ENCODE peak calls at places on chromosome 22, in eight cellular contexts. N is EH; M is cardiac muscle cell; Z is effector CD4-positive, alpha-beta T cell; T is ACHN; K is psoas muscle; O is Right ventricle myocardium superior; G is stimulated activated CD4-positive, alpha-beta T cell treated with anti-CD3 and anti-CD28 coated beads, Interleukin-2, amount 100 ng/mL, for 24 hours. F is an unnamed sample.

GRCh38 chr22:19837915-19838314 is 16.8 kb downstream of the GNB1L start:
- DNase-seq in N (no peak), K (no peak), G (no peak), T (no peak), Z (no peak), M (no peak), O (no peak), F (no peak)

GRCh38 chr22:42340695-42341383 is 70.4 kb upstream of the TCF20 start:
- DNase-seq in G (no peak), Z (no peak), K (no peak), N (no peak), T (no peak), O (no peak), M (peak), F (peak)

GRCh38 chr22:23053912-23054530 is 16.3 kb upstream of the GNAZ start:
- DNase-seq in N (no peak), M (no peak), T (no peak), K (peak), G (no peak), O (no peak), Z (no peak), F (no peak)

GRCh38 chr22:37198290-37199102 is 10.4 kb upstream of the C1QTNF6 start:
- DNase-seq in K (peak), N (peak), M (peak), Z (peak), T (peak), O (peak), G (peak), F (peak)

GRCh38 chr22:26669060-26669481 is 11.7 kb downstream of the MIAT start:
- DNase-seq in N (peak), Z (no peak), O (no peak), G (no peak), T (peak), M (peak), K (no peak), F (no peak)

GRCh38 chr22:46735747-46736608 is 2.1 kb downstream of the CERK start:
- DNase-seq in O (peak), G (no peak), M (no peak), N (peak), K (peak), T (no peak), Z (no peak), F (no peak)

GRCh38 chr22:19997561-19998231 is 18.9 kb downstream of the ARVCF start:
- DNase-seq in K (peak), G (no peak), T (no peak), Z (no peak), M (no peak), O (peak), N (no peak), F (no peak)

GRCh38 chr22:27541831-27542230 is 259.7 kb downstream of the MN1 start:
- DNase-seq in O (no peak), M (no peak), Z (no peak), T (no peak), N (no peak), G (no peak), K (no peak), F (no peak)

GRCh38 chr22:49783036-49783746 is 44.5 kb downstream of the BRD1 start:
- DNase-seq in O (no peak), Z (no peak), N (no peak), G (no peak), M (no peak), K (peak), T (no peak), F (no peak)

GRCh38 chr22:30615543-30615954 is 8.6 kb downstream of the TCN2 start:
- DNase-seq in K (no peak), Z (no peak), G (no peak), M (no peak), O (no peak), N (no peak), T (no peak), F (no peak)

GRCh38 chr22:35258144-35258988 is 1.1 kb downstream of the HMGXB4 start:
- DNase-seq in Z (no peak), N (peak), M (peak), T (no peak), O (no peak), K (no peak), G (no peak), F (no peak)

GRCh38 chr22:24006207-24006913 is 1.1 kb upstream of the GSTT4 start:
- DNase-seq in N (no peak), K (peak), T (no peak), Z (no peak), O (no peak), M (no peak), G (no peak), F (no peak)

GRCh38 chr22:44406581-44407403 is 91.2 kb downstream of the RTL6 start:
- DNase-seq in K (peak), M (no peak), N (peak), G (no peak), T (no peak), Z (no peak), O (no peak), F (no peak)

GRCh38 chr22:24482586-24482985 is 12.5 kb upstream of the UPB1 start:
- DNase-seq in O (no peak), K (no peak), M (no peak), Z (no peak), N (peak), G (no peak), T (peak), F (no peak)

GRCh38 chr22:37559901-37560681 is at the start of gene CDC42EP1:
- DNase-seq in O (peak), G (no peak), K (peak), M (peak), Z (no peak), N (peak), T (peak), F (no peak)

GRCh38 chr22:25735657-25736056 is 6.3 kb upstream of the MYO18B start:
- DNase-seq in G (no peak), T (no peak), O (no peak), K (no peak), Z (no peak), M (no peak), N (no peak), F (no peak)

GRCh38 chr22:49879871-49880270 is 26.2 kb downstream of the ZBED4 start:
- DNase-seq in T (no peak), Z (no peak), K (no peak), N (no peak), M (no peak), G (no peak), O (no peak), F (no peak)